ENCODE peak calls at places on chromosome 1, in ten cellular contexts. A, L, R, J, O, I, H, V, X and K are unnamed samples.

GRCh38 chr1:59657873-59658465 is 156.8 kb upstream of the HOOK1 start:
- DNase-seq in A (no peak), L (no peak), R (no peak), J (no peak), O (no peak), I (no peak), H (no peak), V (no peak), X (no peak), K (no peak)

GRCh38 chr1:226044514-226045132 is 17.9 kb upstream of the H3-3A start:
- DNase-seq in A (no peak), L (no peak), R (no peak), J (no peak), O (no peak), I (no peak), H (no peak), V (no peak), X (no peak), K (no peak)

GRCh38 chr1:46532498-46533178 is 18.8 kb downstream of the KNCN start:
- DNase-seq in A (peak), L (peak), R (peak), J (peak), O (no peak), I (no peak), H (no peak), V (peak), X (peak), K (peak)

GRCh38 chr1:161803181-161803580 is 37.1 kb downstream of the ATF6 start:
- DNase-seq in A (no peak), L (no peak), R (no peak), J (no peak), O (no peak), I (no peak), H (no peak), V (no peak), X (no peak), K (no peak)

GRCh38 chr1:185837711-185838110 is 103.5 kb downstream of the HMCN1 start:
- DNase-seq in A (no peak), L (no peak), R (no peak), J (no peak), O (no peak), I (no peak), H (no peak), V (no peak), X (no peak), K (peak)

GRCh38 chr1:155294520-155295182 is 6.6 kb downstream of the PKLR start:
- DNase-seq in A (no peak), L (no peak), R (no peak), J (no peak), O (no peak), I (no peak), H (no peak), V (no peak), X (no peak), K (no peak)

GRCh38 chr1:27332536-27333281 is 9.1 kb upstream of the SYTL1 start:
- DNase-seq in A (peak), L (no peak), R (peak), J (peak), O (no peak), I (no peak), H (no peak), V (no peak), X (no peak), K (peak)

GRCh38 chr1:168469690-168470089 is 74.1 kb downstream of the XCL2 start:
- DNase-seq in A (peak), L (no peak), R (peak), J (peak), O (no peak), I (no peak), H (no peak), V (peak), X (peak), K (peak)

GRCh38 chr1:212628056-212628455 is 19.5 kb downstream of the ATF3 start:
- DNase-seq in A (no peak), L (no peak), R (no peak), J (no peak), O (no peak), I (no peak), H (no peak), V (no peak), X (no peak), K (no peak)

GRCh38 chr1:201085902-201086735 is 26.1 kb downstream of the CACNA1S start:
- DNase-seq in A (peak), L (no peak), R (peak), J (peak), O (no peak), I (no peak), H (no peak), V (peak), X (peak), K (peak)

GRCh38 chr1:225603538-225604354 is 49.2 kb downstream of the ENAH start:
- DNase-seq in A (peak), L (no peak), R (no peak), J (peak), O (no peak), I (peak), H (no peak), V (no peak), X (peak), K (peak)

GRCh38 chr1:111140680-111140967 is 601 bp downstream of the CEPT1 start:
- DNase-seq in A (peak), L (no peak), R (no peak), J (peak), O (peak), I (peak), H (no peak), V (no peak), X (peak), K (peak)

GRCh38 chr1:115331531-115332331 is 6.3 kb downstream of the NGF start:
- DNase-seq in A (peak), L (no peak), R (no peak), J (peak), O (no peak), I (no peak), H (no peak), V (no peak), X (peak), K (peak)

GRCh38 chr1:42996384-42996991 is 37.8 kb upstream of the SLC2A1 start:
- DNase-seq in A (no peak), L (no peak), R (no peak), J (no peak), O (no peak), I (no peak), H (no peak), V (no peak), X (no peak), K (no peak)

GRCh38 chr1:7450772-7451171 is 320.3 kb upstream of the VAMP3 start:
- DNase-seq in A (no peak), L (no peak), R (no peak), J (no peak), O (no peak), I (no peak), H (no peak), V (no peak), X (no peak), K (no peak)

GRCh38 chr1:43472087-43472462 is 18.3 kb upstream of the HYI start:
- DNase-seq in A (no peak), L (no peak), R (no peak), J (no peak), O (no peak), I (no peak), H (no peak), V (no peak), X (no peak), K (no peak)

GRCh38 chr1:204623894-204624361 is 61.6 kb downstream of the LRRN2 start:
- DNase-seq in A (peak), L (no peak), R (no peak), J (no peak), O (no peak), I (no peak), H (no peak), V (no peak), X (no peak), K (no peak)

GRCh38 chr1:116817582-116818064 is 63.4 kb downstream of the CD2 start:
- DNase-seq in A (peak), L (peak), R (no peak), J (peak), O (no peak), I (peak), H (no peak), V (peak), X (peak), K (peak)

GRCh38 chr1:205013683-205014367 is 29.2 kb upstream of the CNTN2 start:
- DNase-seq in A (peak), L (no peak), R (peak), J (no peak), O (peak), I (no peak), H (no peak), V (no peak), X (peak), K (peak)

GRCh38 chr1:6353948-6354658 is 39.5 kb downstream of the ACOT7 start:
- DNase-seq in A (no peak), L (no peak), R (peak), J (no peak), O (no peak), I (no peak), H (no peak), V (no peak), X (no peak), K (peak)

GRCh38 chr1:33140153-33141149 is 41.4 kb downstream of the TRIM62 start:
- DNase-seq in A (peak), L (no peak), R (no peak), J (no peak), O (no peak), I (no peak), H (no peak), V (no peak), X (peak), K (peak)

GRCh38 chr1:38120552-38121230 is 74.1 kb upstream of the POU3F1 start:
- DNase-seq in A (peak), L (no peak), R (no peak), J (no peak), O (no peak), I (no peak), H (no peak), V (no peak), X (no peak), K (no peak)

GRCh38 chr1:214013614-214014377 is 26.0 kb downstream of the PROX1 start:
- DNase-seq in A (no peak), L (no peak), R (no peak), J (no peak), O (no peak), I (no peak), H (no peak), V (no peak), X (no peak), K (no peak)